ENCODE peak calls at places on chromosome 19, in four cellular contexts. S, L, P and V are unnamed samples.

GRCh38 chr19:10112037-10112751 is 701 bp downstream of the P2RY11 start:
- DNase-seq in S (no peak), L (no peak), P (no peak), V (peak; percentile 34)

GRCh38 chr19:10516671-10517286 is 468 bp downstream of the S1PR5 start:
- DNase-seq in S (no peak), L (no peak), P (no peak), V (no peak)

GRCh38 chr19:29457413-29457812 is 68.4 kb upstream of the VSTM2B start:
- DNase-seq in S (no peak), L (no peak), P (no peak), V (no peak)

GRCh38 chr19:50002386-50002960 is 22.7 kb downstream of the VRK3 start:
- DNase-seq in S (no peak), L (no peak), P (no peak), V (no peak)

GRCh38 chr19:35828694-35829301 is 16.2 kb upstream of the PRODH2 start:
- DNase-seq in S (no peak), L (no peak), P (no peak), V (peak; percentile 78)

GRCh38 chr19:48961051-48961649 is 4.0 kb upstream of the FTL start:
- DNase-seq in S (no peak), L (peak; percentile 83), P (no peak), V (no peak)

GRCh38 chr19:29812080-29812880 is 489 bp downstream of the CCNE1 start:
- DNase-seq in S (peak; percentile 13), L (peak; percentile 89), P (no peak), V (peak; percentile 52)

GRCh38 chr19:47040869-47041268 is 7.6 kb downstream of the TMEM160 start:
- DNase-seq in S (no peak), L (no peak), P (no peak), V (no peak)

GRCh38 chr19:5907216-5907615 is 2.5 kb downstream of the VMAC start:
- DNase-seq in S (no peak), L (no peak), P (no peak), V (no peak)

GRCh38 chr19:17847538-17848366 is at the start of gene JAK3:
- DNase-seq in S (no peak), L (peak; percentile 94), P (no peak), V (peak; percentile 58)

GRCh38 chr19:31253816-31254551 is 95.3 kb downstream of the TSHZ3 start:
- DNase-seq in S (no peak), L (no peak), P (no peak), V (no peak)

GRCh38 chr19:17687857-17688784 is at the start of gene UNC13A:
- DNase-seq in S (peak; percentile 40), L (peak; percentile 75), P (no peak), V (peak; percentile 72)

GRCh38 chr19:30870861-30871260 is 478.4 kb downstream of the TSHZ3 start:
- DNase-seq in S (no peak), L (no peak), P (no peak), V (no peak)

GRCh38 chr19:6527893-6528543 is 2.8 kb upstream of the TNFSF9 start:
- DNase-seq in S (no peak), L (peak; percentile 76), P (no peak), V (no peak)

GRCh38 chr19:49339364-49340068 is 4.3 kb downstream of the CD37 start:
- DNase-seq in S (peak; percentile 94), L (peak; percentile 86), P (no peak), V (peak; percentile 94)

GRCh38 chr19:45960595-45961235 is 12.9 kb downstream of the NOVA2 start:
- DNase-seq in S (peak; percentile 35), L (no peak), P (no peak), V (no peak)

GRCh38 chr19:42074513-42075363 is 1.2 kb upstream of the ZNF574 start:
- DNase-seq in S (no peak), L (peak; percentile 83), P (no peak), V (peak; percentile 35)

GRCh38 chr19:42323852-42324654 is 1.4 kb upstream of the MEGF8 start:
- DNase-seq in S (peak; percentile 22), L (peak; percentile 88), P (no peak), V (no peak)

GRCh38 chr19:17671906-17672305 is 16.2 kb downstream of the UNC13A start:
- DNase-seq in S (no peak), L (no peak), P (no peak), V (no peak)

GRCh38 chr19:18173054-18173571 is 500 bp upstream of the IFI30 start:
- DNase-seq in S (peak; percentile 38), L (peak; percentile 93), P (no peak), V (peak; percentile 67)

GRCh38 chr19:27962260-27962659 is 1250.7 kb downstream of the UQCRFS1 start:
- DNase-seq in S (no peak), L (no peak), P (no peak), V (no peak)

GRCh38 chr19:5507056-5507624 is 51.9 kb downstream of the ZNRF4 start:
- DNase-seq in S (no peak), L (no peak), P (no peak), V (no peak)

GRCh38 chr19:4108767-4109625 is 14.9 kb downstream of the MAP2K2 start:
- DNase-seq in S (no peak), L (peak; percentile 93), P (no peak), V (no peak)

GRCh38 chr19:30447276-30447870 is 75.2 kb downstream of the ZNF536 start:
- DNase-seq in S (no peak), L (peak; percentile 6), P (no peak), V (no peak)

GRCh38 chr19:13079542-13079986 is 23.1 kb downstream of the LYL1 start:
- DNase-seq in S (no peak), L (no peak), P (no peak), V (no peak)

GRCh38 chr19:56660381-56661105 is 11.0 kb downstream of the ZNF835 start:
- DNase-seq in S (peak; percentile 15), L (no peak), P (no peak), V (no peak)

GRCh38 chr19:56333506-56333905 is 18.9 kb upstream of the ZSCAN5A start:
- DNase-seq in S (no peak), L (no peak), P (no peak), V (peak; percentile 72)

GRCh38 chr19:54248016-54248601 is 5.5 kb upstream of the LILRA6 start:
- DNase-seq in S (no peak), L (peak; percentile 87), P (no peak), V (no peak)

GRCh38 chr19:29539131-29539530 is 13.3 kb downstream of the VSTM2B start:
- DNase-seq in S (no peak), L (peak; percentile 45), P (no peak), V (no peak)

GRCh38 chr19:41302624-41303351 is 7.2 kb upstream of the CCDC97 start:
- DNase-seq in S (no peak), L (peak; percentile 92), P (no peak), V (no peak)

DNA sequence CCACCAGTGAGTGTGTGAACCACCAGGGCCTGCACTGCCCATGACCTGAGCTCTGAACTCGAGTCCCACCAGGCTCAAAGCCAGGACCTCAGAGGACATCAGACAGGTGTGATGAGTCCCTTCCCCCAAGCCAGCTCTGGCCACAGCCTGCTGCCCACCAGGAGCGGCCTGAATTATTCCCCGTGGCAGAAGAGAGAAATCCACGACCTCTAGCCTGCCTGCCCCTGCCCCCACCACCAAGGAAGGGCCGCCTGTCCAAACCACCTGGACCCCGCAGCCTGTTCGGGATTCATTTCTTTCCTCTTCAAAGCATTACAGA is 72.2 kb downstream of the CEBPG start:
- DNase-seq in S (no peak), L (peak; percentile 41), P (no peak), V (no peak)
- H3K4me1 ChIP-seq in S (no peaks in the 10 kb centered on the region), L (no peaks in the 10 kb centered on the region), P (no peaks in the 10 kb centered on the region), V (no peaks in the 10 kb centered on the region)

GRCh38 chr19:58557253-58558065 is 952 bp downstream of the UBE2M start:
- DNase-seq in S (no peak), L (peak; percentile 78), P (no peak), V (peak; percentile 60)

GRCh38 chr19:58554494-58555368 is at the start of gene CHMP2A:
- DNase-seq in S (peak; percentile 96), L (peak; percentile 100), P (no peak), V (peak; percentile 99)

GRCh38 chr19:58555369-58555885 is 522 bp upstream of the CHMP2A start:
- DNase-seq in S (no peak), L (no peak), P (no peak), V (no peak)

GRCh38 chr19:58556633-58557252 is 1.7 kb downstream of the UBE2M start:
- DNase-seq in S (no peak), L (peak; percentile 69), P (no peak), V (no peak)

GRCh38 chr19:58555920-58556632 is 1.2 kb upstream of the CHMP2A start:
- DNase-seq in S (no peak), L (peak; percentile 84), P (no peak), V (no peak)
- H3K4me1 ChIP-seq in S (peaks cover 13% of the 10 kb centered on the region), L (peaks cover 45% of the 10 kb centered on the region), P (peaks cover 40% of the 10 kb centered on the region), V (peaks cover 33% of the 10 kb centered on the region)

GRCh38 chr19:16596399-16596798 is 24.2 kb upstream of the SLC35E1 start:
- DNase-seq in S (no peak), L (no peak), P (no peak), V (no peak)

GRCh38 chr19:16593181-16593580 is 21.0 kb upstream of the SLC35E1 start:
- DNase-seq in S (no peak), L (no peak), P (no peak), V (no peak)

GRCh38 chr19:16594131-16594586 is 21.9 kb upstream of the SLC35E1 start:
- DNase-seq in S (no peak), L (peak; percentile 88), P (no peak), V (no peak)

GRCh38 chr19:16594681-16595091 is 22.5 kb upstream of the SLC35E1 start:
- DNase-seq in S (no peak), L (no peak), P (no peak), V (no peak)

DNA sequence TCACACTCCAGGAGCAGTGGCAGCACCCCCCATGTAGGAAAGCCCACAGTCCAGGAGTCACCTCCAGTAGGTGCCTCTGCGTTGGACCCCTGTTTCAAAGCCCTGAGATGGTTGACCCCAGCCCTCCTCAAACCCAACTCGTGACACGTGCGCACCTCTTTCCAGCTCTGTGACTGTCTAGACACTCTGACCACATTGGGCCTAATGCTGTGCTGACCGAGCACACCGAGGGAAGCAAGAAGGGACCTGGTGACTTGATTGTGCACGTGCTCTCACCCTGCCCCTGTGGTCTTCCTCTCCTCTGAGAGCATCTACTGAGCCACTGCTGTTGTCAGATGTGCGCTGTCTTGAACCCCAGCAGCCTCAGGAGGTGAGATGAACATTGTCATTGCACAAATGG is 22.9 kb upstream of the SLC35E1 start:
- DNase-seq in S (no peak), L (no peak), P (no peak), V (no peak)
- H3K4me1 ChIP-seq in S (no peaks in the 10 kb centered on the region), L (peaks cover 41% of the 10 kb centered on the region), P (peaks cover 24% of the 10 kb centered on the region), V (peaks cover 9% of the 10 kb centered on the region)

DNA sequence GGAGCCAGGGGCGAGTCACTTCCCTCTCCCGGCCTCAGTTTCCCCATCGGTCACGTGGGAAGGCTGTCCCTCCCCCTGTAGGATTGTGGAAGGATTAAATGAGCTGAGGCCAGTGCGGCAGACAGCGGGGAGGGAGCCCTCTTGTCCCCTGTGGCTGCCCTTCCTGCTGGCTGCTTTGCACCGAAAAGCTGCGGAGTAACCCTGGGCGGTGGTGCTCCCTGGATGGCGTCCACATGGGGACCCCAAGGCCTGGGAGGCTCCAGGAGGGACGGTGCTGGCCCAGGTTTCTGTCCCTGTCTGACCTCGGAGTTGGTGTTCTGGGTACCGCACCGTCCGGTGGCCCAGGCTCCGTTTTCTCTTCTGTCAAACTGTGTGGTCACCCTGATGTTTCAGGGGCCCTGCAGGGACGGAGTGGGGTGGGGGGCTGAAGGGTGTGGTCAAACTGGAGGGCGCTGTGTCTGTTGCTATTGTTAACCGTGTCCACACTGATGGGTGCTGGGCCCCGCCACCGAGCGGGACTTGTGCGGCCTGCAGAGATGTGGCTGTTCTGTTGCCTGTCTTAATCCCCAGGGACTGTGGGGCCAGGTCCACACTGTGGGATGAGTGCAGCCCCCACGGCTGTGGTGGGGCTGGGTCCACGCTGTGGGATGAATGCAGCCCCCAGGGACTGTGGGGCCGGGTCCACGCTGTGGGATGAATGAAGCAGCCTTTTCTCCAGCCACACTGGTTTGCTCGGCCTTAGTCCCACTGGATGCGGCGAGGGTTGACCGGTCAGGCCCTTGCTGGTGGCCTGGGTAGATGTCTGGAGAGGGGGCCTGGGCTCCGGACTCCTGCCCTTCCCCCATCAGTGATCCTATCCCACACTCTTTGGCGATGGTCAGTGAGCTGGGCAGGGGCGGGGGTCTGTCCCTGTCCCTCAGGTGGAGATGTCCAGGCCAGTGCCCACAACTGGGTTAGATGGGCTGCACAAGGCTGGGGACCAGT is 6.9 kb downstream of the GNA11 start:
- DNase-seq in S (no peak), L (no peak), P (no peak), V (no peak)
- H3K4me1 ChIP-seq in S (peaks cover 26% of the 10 kb centered on the region), L (peaks cover 60% of the 10 kb centered on the region), P (peaks cover 49% of the 10 kb centered on the region), V (peaks cover 70% of the 10 kb centered on the region)